ENCODE peak calls at places on chromosomes 3 and 15, in six cellular contexts. N is psoas muscle, T is foreskin fibroblast, P is kidney, I is Peyer's patch, U is endodermal cell. C is an unnamed sample.

GRCh38 chr15:62050118-62050517 is 10.1 kb downstream of the VPS13C start:
- DNase-seq in N (no peak), T (no peak), P (no peak), I (no peak), U (no peak), C (no peak)

GRCh38 chr15:52163321-52164190 is 27.6 kb downstream of the GNB5 start:
- DNase-seq in N (no peak), T (no peak), P (no peak), I (peak; percentile 46), U (peak; percentile 89), C (no peak)

GRCh38 chr3:73448761-73449290 is 175.9 kb downstream of the PDZRN3 start:
- DNase-seq in N (no peak), T (no peak), P (no peak), I (no peak), U (no peak), C (no peak)

GRCh38 chr3:170095771-170096170 is 58.0 kb downstream of the GPR160 start:
- DNase-seq in N (no peak), T (no peak), P (no peak), I (no peak), U (no peak), C (no peak)

GRCh38 chr3:74066456-74066855 is 441.7 kb upstream of the PDZRN3 start:
- DNase-seq in N (no peak), T (no peak), P (no peak), I (no peak), U (peak; percentile 50), C (no peak)

GRCh38 chr15:70566047-70566835 is 197.1 kb downstream of the UACA start:
- DNase-seq in N (no peak), T (no peak), P (no peak), I (no peak), U (peak; percentile 76), C (no peak)

GRCh38 chr3:98013428-98014349 is 21.4 kb downstream of the GABRR3 start:
- DNase-seq in N (no peak), T (peak; percentile 6), P (no peak), I (no peak), U (no peak), C (peak; percentile 1)

GRCh38 chr15:95629503-95630168 is 700.9 kb upstream of the NR2F2 start:
- DNase-seq in N (no peak), T (no peak), P (no peak), I (no peak), U (no peak), C (peak; percentile 79)

GRCh38 chr15:99704444-99704838 is 28.8 kb downstream of the LYSMD4 start:
- DNase-seq in N (no peak), T (peak; percentile 71), P (no peak), I (no peak), U (peak; percentile 58), C (peak; percentile 82)

GRCh38 chr3:18988619-18989229 is 159.6 kb upstream of the KCNH8 start:
- DNase-seq in N (no peak), T (no peak), P (no peak), I (no peak), U (no peak), C (peak; percentile 23)

GRCh38 chr3:100796556-100796955 is 87.3 kb downstream of the TFG start:
- DNase-seq in N (no peak), T (no peak), P (no peak), I (no peak), U (no peak), C (no peak)

GRCh38 chr15:77986891-77987764 is 90.4 kb downstream of the TBC1D2B start:
- DNase-seq in N (no peak), T (no peak), P (no peak), I (peak; percentile 42), U (peak; percentile 82), C (no peak)

GRCh38 chr3:121152573-121152972 is 244.6 kb downstream of the STXBP5L start:
- DNase-seq in N (no peak), T (no peak), P (no peak), I (no peak), U (peak; percentile 44), C (peak; percentile 50)

GRCh38 chr3:46711770-46712169 is 5.9 kb downstream of the PRSS50 start:
- DNase-seq in N (no peak), T (no peak), P (no peak), I (no peak), U (peak; percentile 23), C (no peak)

GRCh38 chr15:91890614-91891013 is 37.1 kb downstream of the SLCO3A1 start:
- DNase-seq in N (no peak), T (no peak), P (peak; percentile 61), I (no peak), U (no peak), C (no peak)

GRCh38 chr3:156166808-156167207 is 46.4 kb downstream of the KCNAB1 start:
- DNase-seq in N (no peak), T (no peak), P (no peak), I (no peak), U (no peak), C (no peak)

GRCh38 chr15:34059946-34060345 is 20.9 kb upstream of the AVEN start:
- DNase-seq in N (no peak), T (no peak), P (no peak), I (no peak), U (no peak), C (no peak)

GRCh38 chr3:196408565-196409300 is 23.5 kb downstream of the UBXN7 start:
- DNase-seq in N (no peak), T (no peak), P (no peak), I (no peak), U (no peak), C (no peak)

GRCh38 chr15:64430000-64430735 is 30.2 kb upstream of the ZNF609 start:
- DNase-seq in N (no peak), T (peak; percentile 80), P (no peak), I (peak; percentile 62), U (peak; percentile 90), C (no peak)

GRCh38 chr3:58112185-58112535 is 98.6 kb downstream of the DNASE1L3 start:
- DNase-seq in N (no peak), T (no peak), P (no peak), I (no peak), U (no peak), C (no peak)

GRCh38 chr3:45145681-45146614 is at the start of gene CDCP1:
- DNase-seq in N (no peak), T (no peak), P (peak; percentile 85), I (peak; percentile 74), U (peak; percentile 87), C (peak; percentile 25)

GRCh38 chr3:194298331-194299227 is 52.5 kb downstream of the CPN2 start:
- DNase-seq in N (peak; percentile 10), T (no peak), P (no peak), I (no peak), U (no peak), C (no peak)

GRCh38 chr15:101369676-101370075 is 74.6 kb upstream of the SNRPA1 start:
- DNase-seq in N (no peak), T (no peak), P (no peak), I (no peak), U (no peak), C (no peak)

DNA sequence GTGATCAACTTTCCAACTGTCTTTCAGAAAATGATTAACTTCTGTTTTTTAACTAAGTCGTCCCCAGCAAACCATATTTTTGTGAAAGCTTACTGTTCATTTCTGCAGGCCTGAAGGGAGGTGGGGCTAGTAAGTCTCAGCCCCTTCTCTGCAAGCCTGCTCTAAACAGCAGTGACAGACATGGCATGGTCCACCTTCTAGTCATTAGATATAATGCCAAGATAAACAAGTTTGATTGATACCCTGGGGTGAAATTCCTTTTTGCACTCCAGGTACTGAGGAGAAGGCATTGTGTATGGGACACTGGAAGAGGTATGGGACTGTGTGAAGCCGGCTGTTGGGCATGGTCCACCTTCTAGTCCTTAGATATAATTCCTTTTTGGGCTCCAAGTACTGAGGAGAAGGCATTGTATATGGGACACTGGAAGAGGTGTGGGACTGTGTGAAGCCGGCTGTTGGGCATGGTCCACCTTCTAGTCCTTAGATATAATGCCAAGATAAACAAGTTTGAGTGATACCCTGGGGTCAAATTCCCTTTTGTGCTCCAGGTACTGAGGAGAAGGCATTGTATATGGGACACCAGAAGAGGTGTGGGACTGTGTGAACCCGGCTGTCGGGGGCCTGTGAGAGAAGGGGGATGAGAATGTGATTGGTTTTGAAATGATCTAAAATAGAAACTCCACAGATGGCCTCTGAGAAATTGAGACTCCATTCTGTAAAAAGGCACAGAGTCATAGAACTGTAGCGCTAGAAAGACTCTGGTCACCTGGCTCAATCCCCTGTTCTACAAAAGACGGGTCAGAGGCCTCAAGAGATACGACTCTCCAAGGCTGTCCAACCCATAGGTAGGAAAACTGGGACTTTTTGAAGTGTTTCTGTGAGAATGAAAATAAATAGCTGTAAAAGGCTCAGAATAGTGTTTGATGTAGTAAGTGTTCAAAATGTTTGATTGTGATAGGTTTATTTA is 11.4 kb upstream of the TMC3 start:
- DNase-seq in N (no peak), T (no peak), P (no peak), I (peak; percentile 52), U (no peak), C (no peak)
- TF ChIP-seq CTCF in N (no peak), T (no peak), P (no peak), I (no peak), U (no peak), C (no peak)

DNA sequence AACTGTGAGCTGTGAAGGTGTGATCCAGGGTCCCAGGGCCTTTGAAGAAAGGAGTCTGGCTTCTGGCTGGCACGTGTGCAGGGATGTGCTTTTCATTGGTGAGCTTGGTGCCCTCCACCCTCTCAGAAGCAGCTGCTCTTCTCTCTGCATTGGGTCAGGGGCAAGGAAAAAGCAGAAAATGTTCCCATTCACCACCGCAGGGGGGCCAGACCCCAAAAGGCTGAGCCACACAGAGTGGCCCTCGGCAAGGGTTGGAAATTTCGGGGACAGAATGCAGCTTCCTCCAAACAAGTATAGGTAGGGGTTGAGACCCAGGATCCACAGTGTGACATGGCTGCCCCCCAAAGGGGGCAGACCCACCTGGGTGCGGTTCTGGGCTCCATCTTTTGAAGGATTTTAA is 2.5 kb downstream of the CSK start:
- DNase-seq in N (no peak), T (no peak), P (no peak), I (peak; percentile 41), U (no peak), C (no peak)
- H3K4me3 ChIP-seq in N (peak overlapping the region; percentile 86), T (no peak overlapping the region), P (no peak overlapping the region), I (peak overlapping the region; percentile 31), U (no peak overlapping the region), C (no peak overlapping the region)

GRCh38 chr15:25437751-25438600 is 848 bp downstream of the UBE3A start:
- DNase-seq in N (peak; percentile 67), T (peak; percentile 51), P (peak; percentile 90), I (peak; percentile 71), U (peak; percentile 85), C (no peak)
- TF ChIP-seq CTCF in N (peak; percentile 43), T (no peak), P (peak; percentile 42), I (peak; percentile 24), U (peak; percentile 65), C (peak; percentile 63)

DNA sequence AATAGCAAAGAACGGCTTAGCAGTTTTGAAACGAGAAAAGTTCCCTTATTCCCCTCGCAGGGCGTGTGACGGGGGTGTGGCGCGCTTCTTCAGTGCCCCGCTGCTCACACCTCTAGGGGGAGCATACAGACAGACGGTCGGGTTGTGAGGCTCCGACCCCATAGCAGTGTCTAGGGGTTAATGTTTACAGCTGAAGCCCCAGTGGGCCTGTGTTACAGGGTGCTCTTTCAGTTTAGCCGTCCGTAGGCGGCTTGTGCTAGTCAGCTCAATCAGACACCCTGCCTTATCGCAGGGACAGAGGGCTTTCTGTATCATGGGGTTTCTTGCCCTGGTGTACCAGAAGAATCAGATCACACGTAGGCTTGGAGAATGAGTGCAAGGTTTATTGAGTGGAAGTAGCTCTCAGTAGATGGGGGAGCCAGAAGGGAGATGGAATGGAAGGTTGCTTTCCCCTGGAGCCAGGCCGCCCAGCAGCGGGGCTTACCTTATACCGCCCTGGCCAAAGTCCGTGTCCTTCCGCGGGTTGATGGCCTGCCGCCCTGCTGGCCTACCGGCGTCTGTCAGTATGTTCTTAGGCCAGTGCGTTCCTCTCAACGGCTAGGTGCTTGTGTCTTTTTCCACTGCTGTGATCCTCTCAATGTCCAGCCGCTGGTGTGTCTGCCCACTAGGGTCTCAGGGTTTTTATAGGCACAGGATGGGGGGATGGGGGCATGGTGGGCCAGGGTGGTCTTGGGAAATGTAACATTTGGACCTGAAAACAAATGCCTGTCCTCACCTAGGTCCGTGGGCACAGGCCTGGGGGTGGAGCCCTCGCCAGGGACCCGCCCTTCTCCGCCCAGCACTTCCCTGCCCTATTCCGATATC is 32.2 kb upstream of the ACP3 start:
- DNase-seq in N (no peak), T (no peak), P (peak; percentile 64), I (peak; percentile 61), U (peak; percentile 81), C (no peak)
- H3K4me3 ChIP-seq in N (no peak overlapping the region), T (no peak overlapping the region), P (no peak overlapping the region), I (no peak overlapping the region), U (peak overlapping the region; percentile 25), C (no peak overlapping the region)